ENCODE peak calls at places on chromosomes 1 and 21, in seven cellular contexts. L, U, Z, C, M, O and V are unnamed samples.

GRCh38 chr21:38323721-38324591 is 67.2 kb downstream of the KCNJ15 start:
- DNase-seq in O (no peak), C (peak; percentile 79), M (peak; percentile 98), U (peak; percentile 70), L (peak; percentile 84), Z (no peak), V (no peak)

GRCh38 chr1:201585901-201586300 is 47.0 kb downstream of the NAV1 start:
- DNase-seq in C (no peak), M (no peak), U (no peak), O (peak; percentile 55), Z (no peak), L (no peak), V (no peak)

GRCh38 chr1:24108334-24109165 is 3.4 kb downstream of the MYOM3 start:
- DNase-seq in Z (no peak), U (peak; percentile 43), O (peak; percentile 54), M (peak; percentile 77), C (peak; percentile 38), L (no peak), V (no peak)

GRCh38 chr1:159173303-159173702 is 1.9 kb downstream of the CADM3 start:
- DNase-seq in M (no peak), C (no peak), L (no peak), U (no peak), O (no peak), Z (no peak), V (no peak)

GRCh38 chr1:151641229-151641628 is 29.4 kb downstream of the SNX27 start:
- DNase-seq in Z (no peak), U (no peak), C (no peak), M (no peak), L (no peak), O (no peak), V (no peak)

GRCh38 chr1:63621698-63622097 is 28.5 kb downstream of the PGM1 start:
- DNase-seq in C (no peak), Z (peak; percentile 36), O (no peak), M (no peak), L (no peak), U (peak; percentile 34), V (no peak)

GRCh38 chr1:192477630-192478029 is 97.9 kb upstream of the RGS1 start:
- DNase-seq in O (peak; percentile 78), U (peak; percentile 79), M (peak; percentile 57), C (peak; percentile 34), L (peak; percentile 64), Z (no peak), V (peak; percentile 30)

GRCh38 chr1:29974345-29974744 is 738.0 kb downstream of the PTPRU start:
- DNase-seq in U (peak; percentile 2), O (peak; percentile 77), C (peak; percentile 96), L (no peak), Z (no peak), M (peak; percentile 91), V (no peak)

GRCh38 chr1:107936498-107937481 is 28.2 kb downstream of the VAV3 start:
- DNase-seq in L (peak; percentile 71), C (peak; percentile 64), U (peak; percentile 93), Z (no peak), M (peak; percentile 98), O (peak; percentile 91), V (no peak)